ENCODE peak calls at places on chromosome 6, in nine cellular contexts. O is uterus, J is spleen, Y is A549, M is adrenal gland, T is IMR-90, B is sigmoid colon, S is lower leg skin, Q is ovary. K is an unnamed sample.

GRCh38 chr6:15266423-15266996 is 20.6 kb downstream of the JARID2 start:
- DNase-seq in S (no peak), J (no peak), Y (no peak), B (no peak), M (no peak), O (no peak), Q (no peak), T (no peak), K (peak)

GRCh38 chr6:168527451-168528210 is 86.6 kb downstream of the SMOC2 start:
- DNase-seq in M (no peak), S (no peak), T (no peak), O (no peak), J (peak), Q (no peak), B (no peak), Y (no peak), K (no peak)

GRCh38 chr6:41729624-41730023 is 5.8 kb downstream of the TFEB start:
- DNase-seq in Q (no peak), Y (no peak), T (no peak), J (peak), S (no peak), M (no peak), B (no peak), O (no peak), K (no peak)

GRCh38 chr6:15234068-15234758 is 11.7 kb upstream of the JARID2 start:
- DNase-seq in Y (no peak), S (no peak), Q (no peak), J (no peak), B (no peak), T (no peak), M (no peak), O (no peak), K (no peak)

GRCh38 chr6:370555-370954 is 21.0 kb upstream of the IRF4 start:
- DNase-seq in Y (no peak), Q (no peak), B (no peak), J (peak), T (no peak), O (no peak), S (no peak), M (no peak), K (no peak)

GRCh38 chr6:35146453-35146852 is 5.3 kb upstream of the TCP11 start:
- DNase-seq in Q (no peak), M (peak), S (no peak), O (no peak), J (no peak), B (no peak), Y (peak), T (peak), K (peak)

GRCh38 chr6:221531-222349 is 70.5 kb upstream of the DUSP22 start:
- DNase-seq in Q (no peak), S (no peak), J (no peak), M (no peak), T (peak), Y (no peak), O (no peak), B (no peak), K (no peak)

GRCh38 chr6:51675551-51676275 is 411.7 kb downstream of the PKHD1 start:
- DNase-seq in M (no peak), J (no peak), B (no peak), Q (no peak), S (no peak), O (no peak), T (no peak), Y (no peak), K (no peak)

GRCh38 chr6:107820571-107821261 is 3.4 kb downstream of the SCML4 start:
- DNase-seq in S (no peak), J (no peak), Q (no peak), M (no peak), O (no peak), Y (no peak), B (no peak), T (no peak), K (no peak)

GRCh38 chr6:90458353-90459224 is 128.3 kb downstream of the MAP3K7 start:
- DNase-seq in S (no peak), Q (no peak), B (no peak), T (no peak), J (no peak), M (no peak), O (no peak), Y (no peak), K (peak)

GRCh38 chr6:105882833-105883232 is 203.3 kb upstream of the PRDM1 start:
- DNase-seq in Q (no peak), O (no peak), Y (no peak), J (no peak), M (no peak), B (no peak), T (peak), S (no peak), K (no peak)

GRCh38 chr6:12656841-12657435 is 59.6 kb upstream of the PHACTR1 start:
- DNase-seq in S (no peak), Y (no peak), B (no peak), O (no peak), J (no peak), T (no peak), Q (no peak), M (no peak), K (no peak)

GRCh38 chr6:43481591-43482242 is 4.3 kb downstream of the TJAP1 start:
- DNase-seq in T (no peak), Y (no peak), Q (no peak), J (no peak), M (no peak), B (no peak), O (no peak), S (no peak), K (no peak)

GRCh38 chr6:39815356-39815755 is 23.2 kb downstream of the DAAM2 start:
- DNase-seq in B (no peak), T (no peak), Y (no peak), S (no peak), M (no peak), J (no peak), O (no peak), Q (no peak), K (no peak)

GRCh38 chr6:39811835-39812345 is 19.7 kb downstream of the DAAM2 start:
- DNase-seq in M (no peak), J (no peak), O (no peak), B (no peak), Q (no peak), Y (no peak), S (no peak), T (no peak), K (no peak)

GRCh38 chr6:39814236-39814635 is 22.1 kb downstream of the DAAM2 start:
- DNase-seq in T (no peak), S (no peak), B (no peak), Q (no peak), M (no peak), Y (no peak), O (no peak), J (no peak), K (no peak)

GRCh38 chr6:39812853-39813533 is 20.8 kb downstream of the DAAM2 start:
- DNase-seq in B (no peak), S (peak), Q (no peak), Y (no peak), T (peak), M (no peak), O (peak), J (no peak), K (no peak)

DNA sequence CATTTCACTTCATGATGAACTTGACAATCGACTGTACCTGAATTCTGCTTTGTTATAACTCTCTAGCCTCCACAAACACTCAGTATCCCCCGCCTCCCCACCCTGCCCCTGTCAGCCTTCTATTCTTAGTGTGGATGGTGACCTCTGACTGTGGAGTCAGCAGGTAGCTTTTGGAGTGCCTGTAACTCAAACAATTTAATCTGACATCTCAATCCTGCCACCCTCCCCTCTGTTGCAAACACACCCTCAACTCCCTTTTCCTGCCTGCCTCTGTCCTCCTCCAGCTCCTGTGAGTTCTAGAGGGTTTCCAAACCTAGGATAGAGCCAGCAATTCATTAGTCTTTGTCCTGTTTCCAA is 20.3 kb downstream of the DAAM2 start:
- DNase-seq in Q (no peak), O (no peak), J (no peak), S (no peak), Y (no peak), T (no peak), M (no peak), B (no peak), K (no peak)
- TF ChIP-seq POLR2A in Q (no peak), O (no peak), J (no peak), S (no peak), Y (no peak), T (no peak), M (no peak), B (no peak), K (no peak)

GRCh38 chr6:4774296-4774695 is 1.9 kb upstream of the CDYL start:
- DNase-seq in J (no peak), T (no peak), Y (no peak), M (no peak), O (no peak), B (no peak), S (no peak), Q (no peak), K (no peak)

GRCh38 chr6:4776493-4776966 is 326 bp downstream of the CDYL start:
- DNase-seq in O (no peak), Y (no peak), B (peak), J (no peak), M (no peak), S (no peak), Q (no peak), T (no peak), K (peak)

GRCh38 chr6:4776967-4777925 is 1.0 kb downstream of the CDYL start:
- DNase-seq in S (no peak), M (peak), B (no peak), Y (peak), J (no peak), Q (no peak), T (peak), O (no peak), K (peak)

GRCh38 chr6:4774715-4775590 is 1.3 kb upstream of the CDYL start:
- DNase-seq in Q (peak), O (no peak), S (peak), Y (no peak), B (peak), J (no peak), M (peak), T (no peak), K (peak)

DNA sequence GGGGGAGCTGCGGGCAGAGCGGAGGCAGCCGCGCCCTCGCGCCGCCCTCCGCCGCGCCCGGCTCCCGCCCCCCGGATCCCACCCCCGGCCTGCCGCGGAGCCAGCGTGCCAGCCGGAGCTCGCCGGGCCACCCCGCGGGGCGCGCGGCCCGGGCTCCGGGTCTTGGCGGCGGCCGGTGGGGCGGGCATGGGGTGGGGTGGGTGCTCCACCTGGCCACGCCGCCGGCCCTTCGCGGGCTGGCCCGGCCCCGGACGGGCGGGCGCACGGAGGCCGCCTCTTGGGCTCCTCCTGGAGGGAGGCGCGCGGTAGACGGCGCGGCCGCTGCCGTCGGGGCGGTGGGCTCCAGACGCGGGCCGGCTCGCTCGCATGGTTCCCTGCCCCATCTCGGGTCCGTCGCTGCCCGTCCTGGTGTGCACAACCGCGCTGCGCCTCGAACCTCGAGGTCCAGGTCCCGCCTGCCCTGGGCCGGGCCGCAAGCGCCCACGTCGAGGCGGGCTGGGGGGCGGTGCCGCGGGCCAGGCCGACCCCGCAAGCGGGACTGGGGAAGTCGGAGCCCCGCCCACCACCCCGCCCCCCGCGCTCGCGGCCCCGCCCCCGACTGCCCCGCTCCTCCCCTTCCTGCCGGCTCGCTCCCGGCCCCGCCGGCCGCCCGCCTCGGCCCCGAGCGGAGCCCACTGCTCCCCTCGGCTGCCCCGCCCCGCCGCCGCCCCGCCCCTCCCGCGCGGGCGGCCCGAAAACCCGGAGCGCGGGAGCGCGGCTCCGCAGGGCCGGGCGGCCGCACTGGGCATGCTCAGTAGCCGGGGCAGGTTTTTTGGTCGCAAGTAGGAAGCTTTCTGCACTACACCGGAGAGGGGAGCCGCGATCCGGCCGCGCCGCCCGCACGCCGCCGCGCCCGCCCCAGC is at the start of gene CDYL:
- DNase-seq in B (peak), J (peak), M (peak), T (peak), O (peak), Q (peak), S (peak), Y (peak), K (peak)
- TF ChIP-seq POLR2A in B (no peak), J (peak), M (peak), T (no peak), O (peak), Q (no peak), S (no peak), Y (peak), K (no peak)

GRCh38 chr6:166251196-166251595 is 57.0 kb downstream of the PRR18 start:
- DNase-seq in B (no peak), J (no peak), T (no peak), Q (no peak), M (no peak), Y (no peak), O (no peak), S (no peak), K (no peak)
- TF ChIP-seq POLR2A in B (no peak), J (no peak), T (no peak), Q (no peak), M (no peak), Y (no peak), O (no peak), S (no peak), K (no peak)

GRCh38 chr6:3750324-3751018 is 1.0 kb downstream of the PXDC1 start:
- DNase-seq in Y (no peak), S (peak), O (peak), B (peak), J (peak), Q (peak), T (peak), M (peak), K (peak)

GRCh38 chr6:3751019-3751729 is at the start of gene PXDC1:
- DNase-seq in O (no peak), Y (no peak), T (no peak), S (no peak), B (no peak), J (peak), Q (peak), M (peak), K (no peak)

GRCh38 chr6:3748726-3749389 is 2.7 kb downstream of the PXDC1 start:
- DNase-seq in B (no peak), M (peak), O (no peak), Q (no peak), T (peak), Y (no peak), S (no peak), J (no peak), K (no peak)

GRCh38 chr6:3749390-3749978 is 2.0 kb downstream of the PXDC1 start:
- DNase-seq in O (no peak), S (peak), B (no peak), J (no peak), Q (peak), M (peak), Y (no peak), T (no peak), K (no peak)

GRCh38 chr6:3749991-3750323 is 1.6 kb downstream of the PXDC1 start:
- DNase-seq in T (peak), B (peak), J (no peak), O (peak), S (peak), Y (no peak), Q (peak), M (peak), K (no peak)
- TF ChIP-seq POLR2A in T (peak), B (no peak), J (no peak), O (no peak), S (no peak), Y (no peak), Q (no peak), M (no peak), K (no peak)

GRCh38 chr6:31354788-31355539 is 2.0 kb downstream of the HLA-B start:
- DNase-seq in O (no peak), Y (no peak), M (no peak), B (no peak), T (no peak), J (peak), S (no peak), Q (no peak), K (no peak)
- TF ChIP-seq POLR2A in O (no peak), Y (no peak), M (no peak), B (no peak), T (no peak), J (no peak), S (no peak), Q (no peak), K (no peak)

GRCh38 chr6:138833819-138834539 is 38.1 kb downstream of the ECT2L start:
- DNase-seq in M (no peak), T (no peak), Q (peak), B (no peak), S (no peak), Y (no peak), O (peak), J (no peak), K (no peak)
- TF ChIP-seq POLR2A in M (no peak), T (no peak), Q (no peak), B (no peak), S (no peak), Y (no peak), O (no peak), J (no peak), K (no peak)

DNA sequence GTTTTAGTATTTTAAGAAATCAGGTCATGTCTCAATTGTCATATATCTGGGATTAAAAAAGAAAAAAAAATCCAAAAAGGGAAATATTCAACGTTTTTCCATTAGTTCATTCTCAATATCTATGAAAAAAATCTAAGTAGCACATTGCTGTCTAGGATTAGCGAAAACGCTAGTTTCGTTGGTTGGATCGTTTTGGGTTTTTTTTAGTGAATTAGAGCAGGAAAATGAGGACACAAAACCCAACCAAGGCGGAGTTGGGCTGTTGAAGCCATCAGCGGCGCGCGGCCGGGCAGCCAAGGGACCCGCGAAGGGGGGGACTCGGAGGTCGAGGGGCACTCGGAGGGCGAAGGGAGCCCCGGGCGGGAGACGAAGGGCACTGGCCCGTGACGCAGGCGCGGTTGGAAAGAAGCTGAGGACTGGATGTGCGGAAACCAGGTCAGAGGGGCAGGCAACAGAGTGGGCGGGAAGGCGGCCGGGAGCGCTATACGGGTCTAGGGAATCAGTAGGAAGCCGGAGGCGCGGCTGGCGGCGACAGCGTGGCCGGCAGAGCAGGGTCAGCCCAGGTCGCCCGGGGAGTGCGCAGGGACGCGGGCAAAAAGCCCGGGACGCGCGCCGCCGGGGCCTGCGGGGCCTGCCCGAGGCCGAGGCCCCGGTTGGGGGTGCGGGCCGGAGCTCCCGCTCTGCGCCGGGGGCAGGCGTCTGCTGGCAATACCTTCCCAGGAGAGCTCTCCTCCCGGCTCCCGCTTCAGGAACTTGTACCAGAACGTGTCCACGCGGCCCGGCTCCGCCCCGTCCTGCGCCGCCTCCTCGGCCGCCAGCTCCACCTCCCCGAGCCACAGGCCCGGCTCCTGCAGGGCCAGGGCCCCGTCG is 599 bp downstream of the EPM2A start:
- DNase-seq in Y (peak), B (peak), J (peak), Q (peak), S (peak), O (peak), M (peak), T (peak), K (peak)
- TF ChIP-seq POLR2A in Y (peak), B (peak), J (no peak), Q (peak), S (no peak), O (no peak), M (no peak), T (peak), K (peak)

GRCh38 chr6:37483502-37483901 is 16.2 kb downstream of the CCDC167 start:
- DNase-seq in Q (no peak), B (no peak), S (no peak), M (no peak), J (no peak), O (no peak), T (no peak), Y (no peak), K (no peak)

GRCh38 chr6:37484786-37485170 is 14.9 kb downstream of the CCDC167 start:
- DNase-seq in J (no peak), T (no peak), Q (no peak), Y (no peak), O (no peak), S (no peak), M (no peak), B (no peak), K (no peak)

GRCh38 chr6:37486440-37486839 is 13.3 kb downstream of the CCDC167 start:
- DNase-seq in Y (no peak), S (no peak), M (no peak), O (no peak), J (no peak), T (no peak), B (no peak), Q (no peak), K (no peak)

GRCh38 chr6:37483917-37484785 is 15.5 kb downstream of the CCDC167 start:
- DNase-seq in O (peak), M (peak), T (peak), Q (peak), J (peak), S (no peak), Y (peak), B (no peak), K (peak)

GRCh38 chr6:37485259-37485658 is 14.4 kb downstream of the CCDC167 start:
- DNase-seq in Y (peak), S (no peak), T (no peak), J (no peak), M (no peak), B (no peak), Q (no peak), O (no peak), K (peak)
- TF ChIP-seq POLR2A in Y (no peak), S (no peak), T (no peak), J (no peak), M (no peak), B (no peak), Q (no peak), O (no peak), K (no peak)

DNA sequence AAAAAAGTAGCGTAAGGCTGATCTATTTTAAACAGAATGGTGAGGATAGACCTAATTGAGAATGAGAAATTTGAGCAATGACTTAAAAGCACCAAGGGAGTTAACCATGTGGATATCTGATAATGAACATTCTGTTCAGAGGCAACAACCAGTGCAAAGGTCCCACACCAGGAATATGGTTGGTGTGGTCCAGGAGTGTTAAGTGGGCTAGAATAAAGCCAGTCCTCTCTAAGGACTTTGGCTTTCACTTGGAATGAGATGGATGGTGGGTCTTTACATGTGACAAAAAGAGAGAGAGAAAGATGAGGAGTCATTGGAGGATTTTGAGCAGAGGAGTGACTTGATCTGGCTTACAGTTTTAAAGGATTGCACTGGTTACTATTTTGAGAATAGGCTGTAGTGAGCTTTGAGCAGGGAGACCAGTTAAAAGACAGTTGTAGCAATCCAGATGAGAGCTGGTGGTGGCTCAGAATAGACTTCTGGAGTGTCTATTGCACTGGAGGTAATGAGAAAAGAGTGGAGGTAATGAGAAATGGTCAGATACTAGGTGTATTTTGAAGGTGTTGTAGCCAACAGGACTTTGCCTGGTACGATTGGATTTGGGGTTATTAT is 89.8 kb downstream of the SCAF8 start:
- DNase-seq in B (no peak), Q (no peak), O (no peak), M (no peak), S (no peak), T (no peak), Y (no peak), J (no peak), K (no peak)
- TF ChIP-seq POLR2A in B (no peak), Q (no peak), O (no peak), M (no peak), S (no peak), T (no peak), Y (no peak), J (no peak), K (no peak)

K was measured in erythroblast.